ENCODE peak calls at places on chromosomes 2 and 18, in six cellular contexts. One of them, this sample, is unnamed.

GRCh38 chr2:230899786-230900185 is 25.3 kb downstream of the GPR55 start:
- DNase-seq in PC-9: no peak
- DNase-seq in choroid plexus epithelial cell: no peak
- DNase-seq in HCT116: no peak
- DNase-seq in iPS-NIHi11: no peak
- DNase-seq in NCI-H345: no peak
- DNase-seq in this sample: no peak

GRCh38 chr2:158772306-158773078 is 22.6 kb upstream of the DAPL1 start:
- DNase-seq in choroid plexus epithelial cell: no peak
- DNase-seq in PC-9: no peak
- DNase-seq in HCT116: no peak
- DNase-seq in iPS-NIHi11: no peak
- DNase-seq in NCI-H345: no peak
- DNase-seq in this sample: no peak

GRCh38 chr2:7014201-7014640 is 97.0 kb downstream of the RNF144A start:
- DNase-seq in PC-9: no peak
- DNase-seq in NCI-H345: no peak
- DNase-seq in choroid plexus epithelial cell: peak
- DNase-seq in HCT116: peak
- DNase-seq in iPS-NIHi11: peak
- DNase-seq in this sample: peak

GRCh38 chr2:219104107-219105050 is 43.7 kb upstream of the IHH start:
- DNase-seq in HCT116: peak
- DNase-seq in iPS-NIHi11: peak
- DNase-seq in PC-9: no peak
- DNase-seq in NCI-H345: peak
- DNase-seq in choroid plexus epithelial cell: peak
- DNase-seq in this sample: peak

GRCh38 chr2:102439065-102439695 is 16.2 kb downstream of the IL18RAP start:
- DNase-seq in HCT116: no peak
- DNase-seq in NCI-H345: no peak
- DNase-seq in iPS-NIHi11: no peak
- DNase-seq in PC-9: peak
- DNase-seq in choroid plexus epithelial cell: peak
- DNase-seq in this sample: no peak

GRCh38 chr2:118856330-118856977 is 9.0 kb upstream of the EN1 start:
- DNase-seq in iPS-NIHi11: no peak
- DNase-seq in HCT116: no peak
- DNase-seq in NCI-H345: no peak
- DNase-seq in choroid plexus epithelial cell: no peak
- DNase-seq in PC-9: no peak
- DNase-seq in this sample: peak

GRCh38 chr2:33467413-33467812 is 9.0 kb upstream of the RASGRP3 start:
- DNase-seq in PC-9: no peak
- DNase-seq in choroid plexus epithelial cell: no peak
- DNase-seq in iPS-NIHi11: no peak
- DNase-seq in HCT116: no peak
- DNase-seq in NCI-H345: no peak
- DNase-seq in this sample: no peak

GRCh38 chr18:2961828-2962227 is 51.1 kb downstream of the LPIN2 start:
- DNase-seq in NCI-H345: no peak
- DNase-seq in choroid plexus epithelial cell: peak
- DNase-seq in iPS-NIHi11: no peak
- DNase-seq in PC-9: no peak
- DNase-seq in HCT116: no peak
- DNase-seq in this sample: no peak

GRCh38 chr2:191677091-191677645 is 768 bp upstream of the NABP1 start:
- DNase-seq in HCT116: no peak
- DNase-seq in choroid plexus epithelial cell: peak
- DNase-seq in iPS-NIHi11: peak
- DNase-seq in PC-9: peak
- DNase-seq in NCI-H345: peak
- DNase-seq in this sample: no peak

GRCh38 chr18:23401400-23402347 is 51.4 kb upstream of the RIOK3 start:
- DNase-seq in iPS-NIHi11: peak
- DNase-seq in choroid plexus epithelial cell: peak
- DNase-seq in PC-9: peak
- DNase-seq in NCI-H345: no peak
- DNase-seq in HCT116: no peak
- DNase-seq in this sample: peak

GRCh38 chr2:164920430-164920829 is 34.9 kb downstream of the SLC38A11 start:
- DNase-seq in iPS-NIHi11: no peak
- DNase-seq in NCI-H345: no peak
- DNase-seq in PC-9: peak
- DNase-seq in HCT116: no peak
- DNase-seq in choroid plexus epithelial cell: peak
- DNase-seq in this sample: no peak

GRCh38 chr18:35376742-35377695 is at the start of gene ZNF396:
- DNase-seq in HCT116: peak
- DNase-seq in NCI-H345: peak
- DNase-seq in iPS-NIHi11: peak
- DNase-seq in PC-9: no peak
- DNase-seq in choroid plexus epithelial cell: peak
- DNase-seq in this sample: peak

GRCh38 chr2:131417886-131418285 is 53.9 kb upstream of the RAB6D start:
- DNase-seq in PC-9: no peak
- DNase-seq in HCT116: no peak
- DNase-seq in choroid plexus epithelial cell: no peak
- DNase-seq in NCI-H345: no peak
- DNase-seq in iPS-NIHi11: no peak
- DNase-seq in this sample: no peak

GRCh38 chr2:127859712-127860085 is 1.7 kb upstream of the POLR2D start:
- DNase-seq in HCT116: peak
- DNase-seq in iPS-NIHi11: peak
- DNase-seq in PC-9: peak
- DNase-seq in NCI-H345: peak
- DNase-seq in choroid plexus epithelial cell: peak
- DNase-seq in this sample: peak